ENCODE peak calls at places on chromosomes 12 and 14, in seven cellular contexts. W is PC-9; B is activated CD4-positive, alpha-beta T cell treated with anti-CD3 and anti-CD28 coated beads, Interleukin-2, amount 10 ng/mL, durations not matched to agents 7 days and 5 days; S is GM23338; J is Caki2; O is stimulated activated CD4-positive, alpha-beta T cell treated with anti-CD3 and anti-CD28 coated beads, Interleukin-4, amount 100 ng/mL, for 48 hours; V is DMS 273 treated with DMSO at 0.1 percent for 48 hours. K is an unnamed sample.

GRCh38 chr14:68139466-68140110 is 320.0 kb downstream of the RAD51B start:
- DNase-seq in W (no peak), B (no peak), S (no peak), J (no peak), O (no peak), V (no peak), K (no peak)

GRCh38 chr12:42924482-42924881 is 334.9 kb upstream of the PRICKLE1 start:
- DNase-seq in W (no peak), B (no peak), S (no peak), J (no peak), O (no peak), V (no peak), K (no peak)

GRCh38 chr12:119258149-119258548 is 76.4 kb upstream of the CCDC60 start:
- DNase-seq in W (no peak), B (no peak), S (no peak), J (no peak), O (no peak), V (no peak), K (no peak)

GRCh38 chr12:105355752-105356151 is 25.3 kb downstream of the C12orf75 start:
- DNase-seq in W (no peak), B (no peak), S (no peak), J (no peak), O (no peak), V (no peak), K (peak)

GRCh38 chr14:44370727-44371126 is 136.4 kb downstream of the FSCB start:
- DNase-seq in W (no peak), B (no peak), S (no peak), J (no peak), O (no peak), V (no peak), K (no peak)

GRCh38 chr14:32200368-32201195 is 1.3 kb upstream of the RNU6-7 start:
- DNase-seq in W (peak), B (no peak), S (no peak), J (no peak), O (no peak), V (no peak), K (no peak)

GRCh38 chr12:124949066-124949465 is 34.6 kb upstream of the UBC start:
- DNase-seq in W (no peak), B (no peak), S (no peak), J (no peak), O (no peak), V (no peak), K (no peak)

GRCh38 chr12:6459004-6459337 is 7.1 kb downstream of the TAPBPL start:
- DNase-seq in W (no peak), B (no peak), S (no peak), J (no peak), O (no peak), V (no peak), K (no peak)

GRCh38 chr12:76250256-76250655 is 98.0 kb downstream of the BBS10 start:
- DNase-seq in W (no peak), B (no peak), S (peak), J (no peak), O (no peak), V (no peak), K (no peak)

GRCh38 chr12:114666746-114667668 is 17.0 kb downstream of the TBX3 start:
- DNase-seq in W (no peak), B (no peak), S (peak), J (no peak), O (no peak), V (no peak), K (no peak)

GRCh38 chr14:76271371-76271770 is 104.6 kb upstream of the ESRRB start:
- DNase-seq in W (no peak), B (no peak), S (no peak), J (no peak), O (no peak), V (no peak), K (no peak)

GRCh38 chr12:92398565-92399309 is 253.1 kb upstream of the BTG1 start:
- DNase-seq in W (no peak), B (peak), S (no peak), J (no peak), O (no peak), V (no peak), K (no peak)

GRCh38 chr12:114166360-114166759 is 200.2 kb upstream of the RBM19 start:
- DNase-seq in W (no peak), B (no peak), S (peak), J (no peak), O (no peak), V (no peak), K (no peak)

GRCh38 chr12:54384591-54385041 is at the start of gene ZNF385A:
- DNase-seq in W (no peak), B (no peak), S (no peak), J (no peak), O (no peak), V (no peak), K (no peak)

GRCh38 chr14:71166434-71166833 is 259.2 kb downstream of the PCNX1 start:
- DNase-seq in W (no peak), B (no peak), S (peak), J (peak), O (no peak), V (peak), K (peak)

GRCh38 chr12:58530421-58531067 is 389.8 kb downstream of the LRIG3 start:
- DNase-seq in W (no peak), B (no peak), S (no peak), J (no peak), O (no peak), V (no peak), K (no peak)

GRCh38 chr12:117816-118345 is 51.3 kb downstream of the IQSEC3 start:
- DNase-seq in W (no peak), B (no peak), S (no peak), J (no peak), O (no peak), V (no peak), K (no peak)

GRCh38 chr12:38547586-38547985 is 231.0 kb downstream of the ALG10B start:
- DNase-seq in W (peak), B (no peak), S (no peak), J (no peak), O (no peak), V (no peak), K (no peak)